ENCODE peak calls at places on chromosomes 16 and 17, in seven cellular contexts. C, G, J, L, A, P and Y are unnamed samples.

GRCh38 chr16:53995378-53995777 is 291.2 kb downstream of the IRX3 start:
- DNase-seq in C (no peak), G (no peak), J (no peak), L (no peak), A (no peak), P (no peak), Y (no peak)

GRCh38 chr17:7897090-7897489 is 8.5 kb downstream of the CHD3 start:
- DNase-seq in C (no peak), G (no peak), J (peak; percentile 46), L (no peak), A (no peak), P (no peak), Y (no peak)

GRCh38 chr17:42618442-42619150 is 9.1 kb downstream of the TUBG1 start:
- DNase-seq in C (peak; percentile 10), G (no peak), J (peak; percentile 52), L (peak; percentile 7), A (peak; percentile 67), P (peak; percentile 33), Y (peak; percentile 73)

GRCh38 chr16:67301080-67301757 is 21.9 kb downstream of the PLEKHG4 start:
- DNase-seq in C (no peak), G (no peak), J (no peak), L (no peak), A (no peak), P (peak; percentile 61), Y (no peak)

GRCh38 chr17:76382803-76383644 is 1.4 kb upstream of the SPHK1 start:
- DNase-seq in C (peak; percentile 41), G (peak; percentile 53), J (peak; percentile 92), L (no peak), A (peak; percentile 69), P (peak; percentile 83), Y (peak; percentile 76)

GRCh38 chr16:57735755-57736418 is at the start of gene KATNB1:
- DNase-seq in C (no peak), G (no peak), J (peak; percentile 62), L (no peak), A (peak; percentile 35), P (no peak), Y (peak; percentile 17)

GRCh38 chr17:75087558-75088453 is at the start of gene SLC16A5:
- DNase-seq in C (peak; percentile 81), G (no peak), J (peak; percentile 95), L (no peak), A (peak; percentile 88), P (peak; percentile 83), Y (peak; percentile 93)

GRCh38 chr17:31495049-31495885 is 103.8 kb downstream of the RAB11FIP4 start:
- DNase-seq in C (no peak), G (no peak), J (no peak), L (no peak), A (peak; percentile 86), P (no peak), Y (peak; percentile 84)

GRCh38 chr17:56652608-56653007 is 59.1 kb downstream of the NOG start:
- DNase-seq in C (no peak), G (no peak), J (peak; percentile 13), L (no peak), A (no peak), P (no peak), Y (no peak)

GRCh38 chr16:50996166-50996565 is 154.9 kb downstream of the SALL1 start:
- DNase-seq in C (no peak), G (no peak), J (no peak), L (no peak), A (no peak), P (no peak), Y (no peak)

GRCh38 chr17:77772461-77772897 is 186.0 kb upstream of the TNRC6C start:
- DNase-seq in C (peak; percentile 37), G (peak; percentile 30), J (peak; percentile 24), L (peak; percentile 74), A (peak; percentile 63), P (peak; percentile 89), Y (peak; percentile 81)

GRCh38 chr17:15914400-15915165 is 30.3 kb upstream of the ADORA2B start:
- DNase-seq in C (no peak), G (no peak), J (peak; percentile 92), L (no peak), A (no peak), P (no peak), Y (no peak)

GRCh38 chr16:57380671-57381462 is 8.6 kb downstream of the CX3CL1 start:
- DNase-seq in C (no peak), G (no peak), J (peak; percentile 32), L (no peak), A (peak; percentile 10), P (peak; percentile 69), Y (no peak)

GRCh38 chr17:79970576-79971068 is 65.0 kb downstream of the TBC1D16 start:
- DNase-seq in C (no peak), G (no peak), J (peak; percentile 40), L (peak; percentile 69), A (peak; percentile 74), P (peak; percentile 50), Y (peak; percentile 48)

GRCh38 chr16:29765167-29766032 is 12.7 kb upstream of the ZG16 start:
- DNase-seq in C (peak; percentile 44), G (no peak), J (no peak), L (no peak), A (peak; percentile 97), P (no peak), Y (peak; percentile 62)

GRCh38 chr16:19884021-19884485 is 595 bp downstream of the GPRC5B start:
- DNase-seq in C (peak; percentile 25), G (no peak), J (peak; percentile 22), L (no peak), A (peak; percentile 82), P (peak; percentile 46), Y (no peak)

GRCh38 chr17:48055531-48056245 is 7.5 kb downstream of the NFE2L1 start:
- DNase-seq in C (no peak), G (no peak), J (peak; percentile 88), L (no peak), A (peak; percentile 52), P (peak; percentile 59), Y (no peak)

GRCh38 chr17:61202564-61202963 is 197.1 kb upstream of the TBX2 start:
- DNase-seq in C (no peak), G (no peak), J (peak; percentile 81), L (no peak), A (no peak), P (no peak), Y (no peak)